ENCODE peak calls at places on chromosomes 3 and 15, in four cellular contexts. One of them, this sample, is unnamed.

GRCh38 chr3:172307143-172307560 is 141.1 kb downstream of the GHSR start:
- DNase-seq in activated naive CD4-positive, alpha-beta T cell treated with anti-CD3 and anti-CD28 coated beads, Interleukin-2, amount 10 ng/mL, durations not matched to agents 7 days and 5 days: no peak
- DNase-seq in small intestine: peak
- DNase-seq in nucleus accumbens: no peak
- DNase-seq in this sample: peak

GRCh38 chr3:13123765-13124164 is 50.5 kb upstream of the IQSEC1 start:
- DNase-seq in small intestine: no peak
- DNase-seq in nucleus accumbens: no peak
- DNase-seq in activated naive CD4-positive, alpha-beta T cell treated with anti-CD3 and anti-CD28 coated beads, Interleukin-2, amount 10 ng/mL, durations not matched to agents 7 days and 5 days: no peak
- DNase-seq in this sample: no peak

GRCh38 chr15:78564743-78565096 is 600 bp upstream of the CHRNA5 start:
- DNase-seq in small intestine: no peak
- DNase-seq in activated naive CD4-positive, alpha-beta T cell treated with anti-CD3 and anti-CD28 coated beads, Interleukin-2, amount 10 ng/mL, durations not matched to agents 7 days and 5 days: no peak
- DNase-seq in nucleus accumbens: no peak
- DNase-seq in this sample: no peak

GRCh38 chr3:13217736-13218540 is 144.7 kb upstream of the IQSEC1 start:
- DNase-seq in activated naive CD4-positive, alpha-beta T cell treated with anti-CD3 and anti-CD28 coated beads, Interleukin-2, amount 10 ng/mL, durations not matched to agents 7 days and 5 days: no peak
- DNase-seq in nucleus accumbens: no peak
- DNase-seq in small intestine: no peak
- DNase-seq in this sample: peak

GRCh38 chr3:39166134-39166710 is 12.8 kb upstream of the CSRNP1 start:
- DNase-seq in small intestine: no peak
- DNase-seq in activated naive CD4-positive, alpha-beta T cell treated with anti-CD3 and anti-CD28 coated beads, Interleukin-2, amount 10 ng/mL, durations not matched to agents 7 days and 5 days: no peak
- DNase-seq in nucleus accumbens: no peak
- DNase-seq in this sample: peak

GRCh38 chr3:45915518-45916231 is 27.6 kb upstream of the CXCR6 start:
- DNase-seq in nucleus accumbens: no peak
- DNase-seq in small intestine: peak
- DNase-seq in activated naive CD4-positive, alpha-beta T cell treated with anti-CD3 and anti-CD28 coated beads, Interleukin-2, amount 10 ng/mL, durations not matched to agents 7 days and 5 days: peak
- DNase-seq in this sample: peak

GRCh38 chr3:175386630-175387029 is 527.5 kb downstream of the NAALADL2 start:
- DNase-seq in nucleus accumbens: no peak
- DNase-seq in activated naive CD4-positive, alpha-beta T cell treated with anti-CD3 and anti-CD28 coated beads, Interleukin-2, amount 10 ng/mL, durations not matched to agents 7 days and 5 days: no peak
- DNase-seq in small intestine: no peak
- DNase-seq in this sample: peak

GRCh38 chr3:183513046-183513706 is 42.3 kb downstream of the KLHL6 start:
- DNase-seq in activated naive CD4-positive, alpha-beta T cell treated with anti-CD3 and anti-CD28 coated beads, Interleukin-2, amount 10 ng/mL, durations not matched to agents 7 days and 5 days: peak
- DNase-seq in small intestine: no peak
- DNase-seq in nucleus accumbens: no peak
- DNase-seq in this sample: no peak

GRCh38 chr15:53658827-53659226 is 100.6 kb downstream of the WDR72 start:
- DNase-seq in activated naive CD4-positive, alpha-beta T cell treated with anti-CD3 and anti-CD28 coated beads, Interleukin-2, amount 10 ng/mL, durations not matched to agents 7 days and 5 days: no peak
- DNase-seq in nucleus accumbens: no peak
- DNase-seq in small intestine: peak
- DNase-seq in this sample: no peak

GRCh38 chr3:81540787-81541186 is 220.7 kb downstream of the GBE1 start:
- DNase-seq in small intestine: no peak
- DNase-seq in nucleus accumbens: no peak
- DNase-seq in activated naive CD4-positive, alpha-beta T cell treated with anti-CD3 and anti-CD28 coated beads, Interleukin-2, amount 10 ng/mL, durations not matched to agents 7 days and 5 days: no peak
- DNase-seq in this sample: no peak

GRCh38 chr15:81117136-81117535 is 16.9 kb upstream of the CFAP161 start:
- DNase-seq in small intestine: no peak
- DNase-seq in activated naive CD4-positive, alpha-beta T cell treated with anti-CD3 and anti-CD28 coated beads, Interleukin-2, amount 10 ng/mL, durations not matched to agents 7 days and 5 days: no peak
- DNase-seq in nucleus accumbens: no peak
- DNase-seq in this sample: peak

GRCh38 chr15:52052076-52052935 is 33.3 kb downstream of the MAPK6 start:
- DNase-seq in nucleus accumbens: no peak
- DNase-seq in activated naive CD4-positive, alpha-beta T cell treated with anti-CD3 and anti-CD28 coated beads, Interleukin-2, amount 10 ng/mL, durations not matched to agents 7 days and 5 days: no peak
- DNase-seq in small intestine: no peak
- DNase-seq in this sample: no peak

GRCh38 chr15:58551764-58552504 is 120.1 kb downstream of the LIPC start:
- DNase-seq in small intestine: peak
- DNase-seq in nucleus accumbens: no peak
- DNase-seq in activated naive CD4-positive, alpha-beta T cell treated with anti-CD3 and anti-CD28 coated beads, Interleukin-2, amount 10 ng/mL, durations not matched to agents 7 days and 5 days: no peak
- DNase-seq in this sample: peak

GRCh38 chr3:71299160-71299559 is 284.4 kb downstream of the FOXP1 start:
- DNase-seq in small intestine: no peak
- DNase-seq in activated naive CD4-positive, alpha-beta T cell treated with anti-CD3 and anti-CD28 coated beads, Interleukin-2, amount 10 ng/mL, durations not matched to agents 7 days and 5 days: no peak
- DNase-seq in nucleus accumbens: no peak
- DNase-seq in this sample: no peak

GRCh38 chr3:161969867-161970266 is 473.3 kb downstream of the OTOL1 start:
- DNase-seq in small intestine: no peak
- DNase-seq in nucleus accumbens: no peak
- DNase-seq in activated naive CD4-positive, alpha-beta T cell treated with anti-CD3 and anti-CD28 coated beads, Interleukin-2, amount 10 ng/mL, durations not matched to agents 7 days and 5 days: no peak
- DNase-seq in this sample: peak

GRCh38 chr3:126456211-126456610 is 19.5 kb downstream of the ZXDC start:
- DNase-seq in nucleus accumbens: no peak
- DNase-seq in small intestine: no peak
- DNase-seq in activated naive CD4-positive, alpha-beta T cell treated with anti-CD3 and anti-CD28 coated beads, Interleukin-2, amount 10 ng/mL, durations not matched to agents 7 days and 5 days: no peak
- DNase-seq in this sample: no peak

GRCh38 chr3:188734395-188734794 is 437.4 kb upstream of the TPRG1 start:
- DNase-seq in nucleus accumbens: no peak
- DNase-seq in small intestine: peak
- DNase-seq in activated naive CD4-positive, alpha-beta T cell treated with anti-CD3 and anti-CD28 coated beads, Interleukin-2, amount 10 ng/mL, durations not matched to agents 7 days and 5 days: no peak
- DNase-seq in this sample: no peak

GRCh38 chr3:14425574-14426304 is 23.3 kb downstream of the SLC6A6 start:
- DNase-seq in small intestine: peak
- DNase-seq in activated naive CD4-positive, alpha-beta T cell treated with anti-CD3 and anti-CD28 coated beads, Interleukin-2, amount 10 ng/mL, durations not matched to agents 7 days and 5 days: peak
- DNase-seq in nucleus accumbens: no peak
- DNase-seq in this sample: no peak

GRCh38 chr3:23713641-23714040 is 92.1 kb upstream of the UBE2E1 start:
- DNase-seq in nucleus accumbens: no peak
- DNase-seq in activated naive CD4-positive, alpha-beta T cell treated with anti-CD3 and anti-CD28 coated beads, Interleukin-2, amount 10 ng/mL, durations not matched to agents 7 days and 5 days: no peak
- DNase-seq in small intestine: no peak
- DNase-seq in this sample: peak

GRCh38 chr15:59543721-59544547 is 67.6 kb upstream of the GCNT3 start:
- DNase-seq in small intestine: peak
- DNase-seq in activated naive CD4-positive, alpha-beta T cell treated with anti-CD3 and anti-CD28 coated beads, Interleukin-2, amount 10 ng/mL, durations not matched to agents 7 days and 5 days: peak
- DNase-seq in nucleus accumbens: no peak
- DNase-seq in this sample: no peak

GRCh38 chr15:29698030-29698701 is 124.1 kb downstream of the TJP1 start:
- DNase-seq in small intestine: peak
- DNase-seq in nucleus accumbens: no peak
- DNase-seq in activated naive CD4-positive, alpha-beta T cell treated with anti-CD3 and anti-CD28 coated beads, Interleukin-2, amount 10 ng/mL, durations not matched to agents 7 days and 5 days: no peak
- DNase-seq in this sample: peak

GRCh38 chr3:124602986-124603627 is 127.1 kb upstream of the UMPS start:
- DNase-seq in nucleus accumbens: no peak
- DNase-seq in activated naive CD4-positive, alpha-beta T cell treated with anti-CD3 and anti-CD28 coated beads, Interleukin-2, amount 10 ng/mL, durations not matched to agents 7 days and 5 days: no peak
- DNase-seq in small intestine: no peak
- DNase-seq in this sample: no peak

GRCh38 chr3:69695443-69695842 is 43.8 kb upstream of the MITF start:
- DNase-seq in nucleus accumbens: no peak
- DNase-seq in small intestine: no peak
- DNase-seq in activated naive CD4-positive, alpha-beta T cell treated with anti-CD3 and anti-CD28 coated beads, Interleukin-2, amount 10 ng/mL, durations not matched to agents 7 days and 5 days: no peak
- DNase-seq in this sample: no peak

GRCh38 chr3:31466016-31466415 is 66.7 kb upstream of the STT3B start:
- DNase-seq in small intestine: no peak
- DNase-seq in nucleus accumbens: no peak
- DNase-seq in activated naive CD4-positive, alpha-beta T cell treated with anti-CD3 and anti-CD28 coated beads, Interleukin-2, amount 10 ng/mL, durations not matched to agents 7 days and 5 days: no peak
- DNase-seq in this sample: peak

GRCh38 chr3:189714991-189715961 is 84.1 kb downstream of the TP63 start:
- DNase-seq in activated naive CD4-positive, alpha-beta T cell treated with anti-CD3 and anti-CD28 coated beads, Interleukin-2, amount 10 ng/mL, durations not matched to agents 7 days and 5 days: no peak
- DNase-seq in small intestine: no peak
- DNase-seq in nucleus accumbens: no peak
- DNase-seq in this sample: peak

GRCh38 chr15:39124155-39124924 is 456.5 kb upstream of the THBS1 start:
- DNase-seq in activated naive CD4-positive, alpha-beta T cell treated with anti-CD3 and anti-CD28 coated beads, Interleukin-2, amount 10 ng/mL, durations not matched to agents 7 days and 5 days: no peak
- DNase-seq in nucleus accumbens: no peak
- DNase-seq in small intestine: peak
- DNase-seq in this sample: peak

GRCh38 chr3:84136425-84136824 is 822.4 kb upstream of the CADM2 start:
- DNase-seq in activated naive CD4-positive, alpha-beta T cell treated with anti-CD3 and anti-CD28 coated beads, Interleukin-2, amount 10 ng/mL, durations not matched to agents 7 days and 5 days: no peak
- DNase-seq in nucleus accumbens: no peak
- DNase-seq in small intestine: no peak
- DNase-seq in this sample: no peak

GRCh38 chr3:71681224-71681668 is 44.0 kb downstream of the EIF4E3 start:
- DNase-seq in small intestine: peak
- DNase-seq in nucleus accumbens: peak
- DNase-seq in activated naive CD4-positive, alpha-beta T cell treated with anti-CD3 and anti-CD28 coated beads, Interleukin-2, amount 10 ng/mL, durations not matched to agents 7 days and 5 days: peak
- DNase-seq in this sample: peak

GRCh38 chr3:46731795-46732194 is 14.1 kb upstream of the PRSS50 start:
- DNase-seq in small intestine: no peak
- DNase-seq in activated naive CD4-positive, alpha-beta T cell treated with anti-CD3 and anti-CD28 coated beads, Interleukin-2, amount 10 ng/mL, durations not matched to agents 7 days and 5 days: no peak
- DNase-seq in nucleus accumbens: no peak
- DNase-seq in this sample: no peak

GRCh38 chr15:46329876-46330275 is 695.0 kb downstream of the SQOR start:
- DNase-seq in small intestine: no peak
- DNase-seq in activated naive CD4-positive, alpha-beta T cell treated with anti-CD3 and anti-CD28 coated beads, Interleukin-2, amount 10 ng/mL, durations not matched to agents 7 days and 5 days: no peak
- DNase-seq in nucleus accumbens: no peak
- DNase-seq in this sample: no peak

GRCh38 chr3:9036327-9037112 is 73.2 kb upstream of the RAD18 start:
- DNase-seq in activated naive CD4-positive, alpha-beta T cell treated with anti-CD3 and anti-CD28 coated beads, Interleukin-2, amount 10 ng/mL, durations not matched to agents 7 days and 5 days: no peak
- DNase-seq in small intestine: no peak
- DNase-seq in nucleus accumbens: peak
- DNase-seq in this sample: peak

GRCh38 chr3:40695848-40696247 is 171.1 kb downstream of the ZNF621 start:
- DNase-seq in small intestine: no peak
- DNase-seq in activated naive CD4-positive, alpha-beta T cell treated with anti-CD3 and anti-CD28 coated beads, Interleukin-2, amount 10 ng/mL, durations not matched to agents 7 days and 5 days: no peak
- DNase-seq in nucleus accumbens: no peak
- DNase-seq in this sample: no peak

GRCh38 chr3:30435950-30436349 is 170.5 kb upstream of the TGFBR2 start:
- DNase-seq in small intestine: peak
- DNase-seq in nucleus accumbens: no peak
- DNase-seq in activated naive CD4-positive, alpha-beta T cell treated with anti-CD3 and anti-CD28 coated beads, Interleukin-2, amount 10 ng/mL, durations not matched to agents 7 days and 5 days: no peak
- DNase-seq in this sample: peak

GRCh38 chr15:44340410-44340809 is 51.9 kb downstream of the GOLM2 start:
- DNase-seq in activated naive CD4-positive, alpha-beta T cell treated with anti-CD3 and anti-CD28 coated beads, Interleukin-2, amount 10 ng/mL, durations not matched to agents 7 days and 5 days: no peak
- DNase-seq in nucleus accumbens: no peak
- DNase-seq in small intestine: no peak
- DNase-seq in this sample: peak

GRCh38 chr3:155972885-155973584 is 102.6 kb downstream of the GMPS start:
- DNase-seq in activated naive CD4-positive, alpha-beta T cell treated with anti-CD3 and anti-CD28 coated beads, Interleukin-2, amount 10 ng/mL, durations not matched to agents 7 days and 5 days: no peak
- DNase-seq in nucleus accumbens: no peak
- DNase-seq in small intestine: peak
- DNase-seq in this sample: no peak

GRCh38 chr3:119588112-119588511 is 8.8 kb downstream of the ADPRH start:
- DNase-seq in nucleus accumbens: no peak
- DNase-seq in small intestine: peak
- DNase-seq in activated naive CD4-positive, alpha-beta T cell treated with anti-CD3 and anti-CD28 coated beads, Interleukin-2, amount 10 ng/mL, durations not matched to agents 7 days and 5 days: no peak
- DNase-seq in this sample: peak

GRCh38 chr3:72847282-72847681 is 963 bp downstream of the SHQ1 start:
- DNase-seq in activated naive CD4-positive, alpha-beta T cell treated with anti-CD3 and anti-CD28 coated beads, Interleukin-2, amount 10 ng/mL, durations not matched to agents 7 days and 5 days: no peak
- DNase-seq in small intestine: peak
- DNase-seq in nucleus accumbens: no peak
- DNase-seq in this sample: peak

GRCh38 chr3:171178714-171179113 is 152.2 kb upstream of the SLC2A2 start:
- DNase-seq in small intestine: no peak
- DNase-seq in nucleus accumbens: no peak
- DNase-seq in activated naive CD4-positive, alpha-beta T cell treated with anti-CD3 and anti-CD28 coated beads, Interleukin-2, amount 10 ng/mL, durations not matched to agents 7 days and 5 days: no peak
- DNase-seq in this sample: peak

GRCh38 chr3:51544011-51544775 is 5.7 kb downstream of the RAD54L2 start:
- DNase-seq in activated naive CD4-positive, alpha-beta T cell treated with anti-CD3 and anti-CD28 coated beads, Interleukin-2, amount 10 ng/mL, durations not matched to agents 7 days and 5 days: no peak
- DNase-seq in small intestine: no peak
- DNase-seq in nucleus accumbens: no peak
- DNase-seq in this sample: peak

This sample was measured in GM23248.